ENCODE peak calls at places on chromosomes 7 and 10, in four cellular contexts. One of them, this sample, is unnamed.

GRCh38 chr7:144391823-144392255 is 11.7 kb downstream of the NOBOX start:
- DNase-seq in HepG2: peak; percentile 46
- DNase-seq in H1: no peak
- DNase-seq in GM12878: no peak
- DNase-seq in this sample: peak; percentile 42

GRCh38 chr7:131691454-131692130 is 135.2 kb upstream of the PODXL start:
- DNase-seq in HepG2: no peak
- DNase-seq in GM12878: no peak
- DNase-seq in H1: no peak
- DNase-seq in this sample: no peak

GRCh38 chr7:24255139-24255538 is 28.9 kb upstream of the NPY start:
- DNase-seq in HepG2: no peak
- DNase-seq in H1: no peak
- DNase-seq in GM12878: no peak
- DNase-seq in this sample: no peak

GRCh38 chr7:131948434-131949053 is 392.1 kb upstream of the PODXL start:
- DNase-seq in HepG2: peak; percentile 13
- DNase-seq in GM12878: no peak
- DNase-seq in H1: no peak
- DNase-seq in this sample: peak; percentile 20

GRCh38 chr7:146235210-146235609 is 118.6 kb downstream of the CNTNAP2 start:
- DNase-seq in H1: no peak
- DNase-seq in HepG2: no peak
- DNase-seq in GM12878: no peak
- DNase-seq in this sample: no peak

GRCh38 chr7:150357277-150357676 is 11.3 kb upstream of the REPIN1 start:
- DNase-seq in HepG2: no peak
- DNase-seq in H1: no peak
- DNase-seq in GM12878: no peak
- DNase-seq in this sample: no peak

GRCh38 chr7:128117691-128118090 is 86.5 kb upstream of the LRRC4 start:
- DNase-seq in HepG2: no peak
- DNase-seq in GM12878: no peak
- DNase-seq in H1: no peak
- DNase-seq in this sample: no peak

GRCh38 chr10:45377321-45377720 is 3.3 kb downstream of the ALOX5 start:
- DNase-seq in H1: no peak
- DNase-seq in GM12878: no peak
- DNase-seq in HepG2: no peak
- DNase-seq in this sample: no peak

GRCh38 chr10:112490543-112490942 is 43.5 kb downstream of the VTI1A start:
- DNase-seq in HepG2: peak; percentile 97
- DNase-seq in GM12878: no peak
- DNase-seq in H1: no peak
- DNase-seq in this sample: no peak

GRCh38 chr10:112746329-112746728 is 203.7 kb upstream of the TCF7L2 start:
- DNase-seq in HepG2: no peak
- DNase-seq in GM12878: no peak
- DNase-seq in H1: no peak
- DNase-seq in this sample: no peak

GRCh38 chr7:157859915-157860314 is 523.1 kb downstream of the DNAJB6 start:
- DNase-seq in H1: no peak
- DNase-seq in GM12878: no peak
- DNase-seq in HepG2: no peak
- DNase-seq in this sample: no peak

GRCh38 chr7:3682028-3682712 is 381.1 kb downstream of the SDK1 start:
- DNase-seq in H1: no peak
- DNase-seq in GM12878: no peak
- DNase-seq in HepG2: peak; percentile 20
- DNase-seq in this sample: no peak

GRCh38 chr7:22427122-22427503 is 70.2 kb upstream of the RAPGEF5 start:
- DNase-seq in HepG2: no peak
- DNase-seq in GM12878: no peak
- DNase-seq in H1: no peak
- DNase-seq in this sample: no peak

GRCh38 chr10:95506056-95506737 is 55.0 kb downstream of the SORBS1 start:
- DNase-seq in GM12878: no peak
- DNase-seq in HepG2: no peak
- DNase-seq in H1: no peak
- DNase-seq in this sample: no peak

GRCh38 chr7:132113536-132114409 is 462.5 kb downstream of the PLXNA4 start:
- DNase-seq in GM12878: no peak
- DNase-seq in H1: no peak
- DNase-seq in HepG2: no peak
- DNase-seq in this sample: no peak

GRCh38 chr7:136009488-136010079 is 32.4 kb upstream of the MTPN start:
- DNase-seq in GM12878: no peak
- DNase-seq in HepG2: peak; percentile 16
- DNase-seq in H1: no peak
- DNase-seq in this sample: peak; percentile 25

GRCh38 chr10:49237985-49238384 is 49.8 kb upstream of the TMEM273 start:
- DNase-seq in HepG2: no peak
- DNase-seq in H1: no peak
- DNase-seq in GM12878: no peak
- DNase-seq in this sample: no peak

GRCh38 chr7:159102681-159103381 is 41.8 kb downstream of the VIPR2 start:
- DNase-seq in GM12878: no peak
- DNase-seq in HepG2: no peak
- DNase-seq in H1: no peak
- DNase-seq in this sample: no peak

GRCh38 chr7:120052884-120053382 is 220.0 kb upstream of the KCND2 start:
- DNase-seq in H1: no peak
- DNase-seq in GM12878: no peak
- DNase-seq in HepG2: no peak
- DNase-seq in this sample: no peak

GRCh38 chr10:11397980-11398580 is 213.4 kb downstream of the USP6NL start:
- DNase-seq in HepG2: no peak
- DNase-seq in GM12878: no peak
- DNase-seq in H1: no peak
- DNase-seq in this sample: no peak

GRCh38 chr7:108048422-108048821 is 45.5 kb upstream of the LAMB1 start:
- DNase-seq in GM12878: no peak
- DNase-seq in HepG2: no peak
- DNase-seq in H1: no peak
- DNase-seq in this sample: no peak

GRCh38 chr7:22675436-22675835 is 51.6 kb upstream of the IL6 start:
- DNase-seq in GM12878: no peak
- DNase-seq in H1: no peak
- DNase-seq in HepG2: no peak
- DNase-seq in this sample: no peak

GRCh38 chr7:112080974-112081373 is 125.2 kb downstream of the DOCK4 start:
- DNase-seq in HepG2: no peak
- DNase-seq in H1: no peak
- DNase-seq in GM12878: peak; percentile 64
- DNase-seq in this sample: no peak

GRCh38 chr7:77199008-77199966 is at the start of gene FGL2:
- DNase-seq in HepG2: no peak
- DNase-seq in H1: no peak
- DNase-seq in GM12878: no peak
- DNase-seq in this sample: no peak

DNA sequence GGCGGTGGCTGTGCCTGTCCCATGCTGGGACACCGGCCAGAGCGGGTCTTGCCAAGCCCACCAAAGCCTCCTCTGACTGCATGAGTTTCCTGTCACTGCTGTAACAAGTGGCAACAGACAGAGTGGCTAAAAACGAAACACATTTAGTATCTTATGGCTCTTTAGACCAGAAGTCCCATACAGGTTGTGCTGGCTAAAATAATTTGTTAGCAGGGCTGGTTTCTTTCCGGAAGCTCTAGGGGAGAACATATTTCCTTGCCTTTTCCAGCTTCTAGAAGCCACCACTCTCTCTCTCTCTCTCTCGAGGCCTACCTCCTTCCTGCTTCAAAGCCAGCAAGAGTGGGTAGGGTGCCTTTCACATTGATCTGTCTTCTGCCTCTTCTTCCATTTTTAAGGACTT is 171.6 kb upstream of the PLPP4 start:
- DNase-seq in H1: no peak
- DNase-seq in HepG2: no peak
- DNase-seq in GM12878: no peak
- DNase-seq in this sample: no peak
- TF ChIP-seq SUZ12 in H1: no peak
- TF ChIP-seq SUZ12 in HepG2: no peak
- TF ChIP-seq SUZ12 in GM12878: no peak
- TF ChIP-seq SUZ12 in this sample: no peak

GRCh38 chr7:56175086-56175760 is 59.0 kb upstream of the NUPR2 start:
- DNase-seq in H1: no peak
- DNase-seq in GM12878: no peak
- DNase-seq in HepG2: no peak
- DNase-seq in this sample: no peak
- TF ChIP-seq YY1 in H1: no peak
- TF ChIP-seq YY1 in GM12878: no peak
- TF ChIP-seq YY1 in HepG2: no peak
- TF ChIP-seq YY1 in this sample: no peak

DNA sequence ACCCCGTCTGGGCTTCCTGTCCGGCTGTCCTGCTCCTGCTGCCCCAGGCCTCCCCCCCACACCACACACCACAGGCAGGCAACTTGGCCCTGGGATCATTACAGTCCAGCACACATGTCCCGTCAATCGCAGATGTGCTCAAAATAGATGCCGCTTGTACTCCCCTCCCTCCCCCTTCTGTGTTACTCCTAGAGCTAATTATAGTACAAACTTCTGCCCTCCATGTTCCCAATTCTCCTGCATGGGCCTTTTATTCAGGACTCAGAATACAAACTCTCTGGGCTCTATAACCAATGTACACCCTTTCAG is at the start of gene SYNPO2L:
- DNase-seq in HepG2: no peak
- DNase-seq in H1: no peak
- DNase-seq in GM12878: no peak
- DNase-seq in this sample: no peak
- H3K4me3 ChIP-seq in HepG2: no peak within 1 kb of the TSS
- H3K4me3 ChIP-seq in H1: no peak within 1 kb of the TSS
- H3K4me3 ChIP-seq in GM12878: peak within 1 kb of the TSS; percentile 32
- H3K4me3 ChIP-seq in this sample: no peak within 1 kb of the TSS

GRCh38 chr10:110206988-110207804 is at the start of gene MXI1:
- DNase-seq in GM12878: no peak
- DNase-seq in HepG2: peak; percentile 44
- DNase-seq in H1: no peak
- DNase-seq in this sample: no peak
- TF ChIP-seq SUZ12 in GM12878: no peak
- TF ChIP-seq SUZ12 in HepG2: no peak
- TF ChIP-seq SUZ12 in H1: no peak
- TF ChIP-seq SUZ12 in this sample: no peak

This sample was measured in NT2/D1.